ENCODE peak calls at places on chromosomes 4 and X, in five cellular contexts. B is CD4-positive, alpha-beta T cell; T is IMR-90; E is astrocyte of the cerebellum; P is AG09319. L is an unnamed sample.

GRCh38 chrX:43108828-43109227 is 330.9 kb upstream of the PPP1R2C start:
- DNase-seq in B (no peak), T (no peak), E (no peak), P (no peak), L (no peak)

GRCh38 chrX:54042609-54043010 is 1.7 kb downstream of the PHF8 start:
- DNase-seq in B (peak), T (peak), E (peak), P (peak), L (peak)

GRCh38 chrX:111445485-111445884 is 33.5 kb upstream of the DCX start:
- DNase-seq in B (no peak), T (peak), E (peak), P (no peak), L (peak)

GRCh38 chr4:86302242-86302641 is 57.6 kb downstream of the MAPK10 start:
- DNase-seq in B (no peak), T (peak), E (peak), P (no peak), L (no peak)

GRCh38 chr4:26288308-26288982 is 32.4 kb upstream of the RBPJ start:
- DNase-seq in B (no peak), T (peak), E (no peak), P (no peak), L (peak)

GRCh38 chrX:150767475-150768131 is 74.4 kb downstream of the MTMR1 start:
- DNase-seq in B (no peak), T (peak), E (peak), P (peak), L (peak)

GRCh38 chrX:41981481-41982013 is 58.2 kb upstream of the CASK start:
- DNase-seq in B (no peak), T (no peak), E (no peak), P (no peak), L (no peak)

GRCh38 chrX:41236629-41237028 is 97.3 kb upstream of the DDX3X start:
- DNase-seq in B (no peak), T (no peak), E (no peak), P (no peak), L (no peak)

GRCh38 chrX:136666088-136666487 is 18.1 kb downstream of the CD40LG start:
- DNase-seq in B (no peak), T (no peak), E (no peak), P (no peak), L (no peak)

GRCh38 chr4:173793937-173794510 is 264.0 kb upstream of the HAND2 start:
- DNase-seq in B (no peak), T (peak), E (no peak), P (no peak), L (peak)

GRCh38 chrX:141879616-141880015 is 24.1 kb upstream of the MAGEC1 start:
- DNase-seq in B (no peak), T (no peak), E (no peak), P (no peak), L (no peak)

GRCh38 chr4:8318509-8318908 is 49.0 kb downstream of the HTRA3 start:
- DNase-seq in B (no peak), T (no peak), E (no peak), P (no peak), L (no peak)

GRCh38 chr4:84482564-84483563 is 16.2 kb downstream of the NKX6-1 start:
- DNase-seq in B (no peak), T (no peak), E (no peak), P (no peak), L (no peak)

GRCh38 chrX:77415161-77415560 is 32.0 kb upstream of the FGF16 start:
- DNase-seq in B (no peak), T (no peak), E (no peak), P (no peak), L (no peak)

GRCh38 chrX:45771114-45771513 is 570.4 kb upstream of the DIPK2B start:
- DNase-seq in B (no peak), T (peak), E (peak), P (peak), L (peak)

GRCh38 chr4:74344031-74344430 is 20.9 kb upstream of the EREG start:
- DNase-seq in B (no peak), T (no peak), E (no peak), P (no peak), L (no peak)

GRCh38 chrX:76279007-76279406 is 106.1 kb downstream of the PBDC1 start:
- DNase-seq in B (peak), T (peak), E (peak), P (peak), L (peak)

GRCh38 chrX:98068210-98068609 is 1184.5 kb downstream of the RPA4 start:
- DNase-seq in B (no peak), T (no peak), E (no peak), P (no peak), L (peak)

GRCh38 chrX:17005712-17006372 is 59.4 kb downstream of the REPS2 start:
- DNase-seq in B (no peak), T (no peak), E (no peak), P (no peak), L (no peak)

GRCh38 chrX:130770615-130771014 is 132.4 kb downstream of the ENOX2 start:
- DNase-seq in B (no peak), T (peak), E (peak), P (no peak), L (peak)

GRCh38 chr4:102263024-102263787 is 82.1 kb downstream of the SLC39A8 start:
- DNase-seq in B (no peak), T (peak), E (peak), P (peak), L (peak)

GRCh38 chr4:36189511-36190226 is 54.6 kb downstream of the ARAP2 start:
- DNase-seq in B (no peak), T (no peak), E (no peak), P (no peak), L (no peak)

GRCh38 chrX:2928127-2928582 is 984 bp downstream of the ARSD start:
- DNase-seq in B (no peak), T (peak), E (peak), P (peak), L (no peak)

GRCh38 chrX:3177851-3178250 is 136.6 kb downstream of the ARSF start:
- DNase-seq in B (no peak), T (peak), E (no peak), P (no peak), L (peak)

GRCh38 chrX:149937881-149938426 is 337 bp downstream of the EOLA2 start:
- DNase-seq in B (no peak), T (peak), E (no peak), P (no peak), L (no peak)

GRCh38 chrX:72272868-72273267 is 4.2 kb downstream of the RPS4X start:
- DNase-seq in B (no peak), T (peak), E (peak), P (no peak), L (peak)

GRCh38 chr4:40327340-40327739 is 7.8 kb upstream of the CHRNA9 start:
- DNase-seq in B (no peak), T (no peak), E (no peak), P (no peak), L (no peak)

GRCh38 chr4:188008377-188008776 is 12.8 kb downstream of the ZFP42 start:
- DNase-seq in B (no peak), T (peak), E (no peak), P (peak), L (peak)

GRCh38 chrX:148049441-148049840 is 68.3 kb downstream of the FMR1NB start:
- DNase-seq in B (no peak), T (peak), E (peak), P (no peak), L (no peak)

GRCh38 chrX:100409316-100410082 is 574 bp downstream of the PCDH19 start:
- DNase-seq in B (no peak), T (no peak), E (no peak), P (no peak), L (no peak)

GRCh38 chr4:89284828-89285227 is 22.8 kb downstream of the GPRIN3 start:
- DNase-seq in B (no peak), T (no peak), E (no peak), P (no peak), L (no peak)

GRCh38 chr4:61507091-61507490 is 307.0 kb downstream of the ADGRL3 start:
- DNase-seq in B (no peak), T (no peak), E (no peak), P (no peak), L (no peak)

GRCh38 chr4:74006009-74006476 is 7.6 kb upstream of the CXCL5 start:
- DNase-seq in B (no peak), T (peak), E (peak), P (no peak), L (no peak)

GRCh38 chr4:52822583-52823477 is 39.3 kb upstream of the RASL11B start:
- DNase-seq in B (no peak), T (peak), E (peak), P (peak), L (peak)

GRCh38 chrX:63919081-63919480 is 134.1 kb upstream of the ARHGEF9 start:
- DNase-seq in B (no peak), T (no peak), E (no peak), P (no peak), L (no peak)

GRCh38 chr4:72348701-72349100 is 220.3 kb downstream of the ADAMTS3 start:
- DNase-seq in B (no peak), T (no peak), E (no peak), P (no peak), L (no peak)

GRCh38 chrX:95318882-95319281 is 1365.8 kb upstream of the DIAPH2 start:
- DNase-seq in B (no peak), T (no peak), E (no peak), P (no peak), L (no peak)
- TF ChIP-seq CTCF in B (no peak), T (peak), E (no peak), P (peak), L (no peak)

DNA sequence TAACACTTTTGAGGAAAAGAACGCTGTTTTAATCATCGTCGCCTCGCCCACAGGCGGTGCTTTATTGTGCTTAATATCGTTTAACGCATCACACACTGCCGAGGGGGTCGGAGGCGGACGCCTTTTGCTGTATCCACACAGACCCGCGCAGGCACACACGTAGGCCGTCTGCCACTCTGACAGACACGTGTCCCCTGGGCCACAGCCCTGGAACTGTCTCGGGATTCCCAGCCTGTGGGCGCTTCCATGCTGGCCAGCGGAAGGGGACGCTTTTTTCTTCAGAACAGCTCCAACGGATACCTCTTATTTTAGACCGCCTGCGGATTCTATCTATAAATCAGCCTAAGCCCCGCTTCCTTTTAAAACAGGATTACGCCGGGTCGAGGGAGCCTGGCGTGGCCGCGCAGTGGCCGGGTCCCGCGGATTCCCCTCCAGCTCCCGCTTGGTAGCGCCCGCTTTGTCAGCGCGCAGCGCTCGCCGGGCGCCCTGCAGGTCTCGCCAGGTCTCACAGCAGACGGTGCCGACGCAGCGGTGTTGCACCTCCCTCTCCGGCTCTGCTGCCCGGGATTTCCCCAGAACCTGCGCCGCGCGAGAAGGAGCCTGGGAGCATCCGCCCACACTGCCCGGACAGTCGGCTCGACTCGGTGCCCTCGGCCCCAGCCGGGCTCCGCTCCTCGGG is at the start of gene NOCT:
- DNase-seq in B (peak), T (peak), E (peak), P (peak), L (peak)
- TF ChIP-seq CTCF in B (no peak), T (no peak), E (no peak), P (no peak), L (no peak)

GRCh38 chr4:170128219-170128804 is 38.6 kb upstream of the AADAT start:
- DNase-seq in B (no peak), T (no peak), E (no peak), P (no peak), L (no peak)

GRCh38 chr4:170122252-170122651 is 32.5 kb upstream of the AADAT start:
- DNase-seq in B (no peak), T (no peak), E (no peak), P (no peak), L (no peak)

GRCh38 chr4:170124391-170124790 is 34.6 kb upstream of the AADAT start:
- DNase-seq in B (no peak), T (no peak), E (no peak), P (no peak), L (no peak)

DNA sequence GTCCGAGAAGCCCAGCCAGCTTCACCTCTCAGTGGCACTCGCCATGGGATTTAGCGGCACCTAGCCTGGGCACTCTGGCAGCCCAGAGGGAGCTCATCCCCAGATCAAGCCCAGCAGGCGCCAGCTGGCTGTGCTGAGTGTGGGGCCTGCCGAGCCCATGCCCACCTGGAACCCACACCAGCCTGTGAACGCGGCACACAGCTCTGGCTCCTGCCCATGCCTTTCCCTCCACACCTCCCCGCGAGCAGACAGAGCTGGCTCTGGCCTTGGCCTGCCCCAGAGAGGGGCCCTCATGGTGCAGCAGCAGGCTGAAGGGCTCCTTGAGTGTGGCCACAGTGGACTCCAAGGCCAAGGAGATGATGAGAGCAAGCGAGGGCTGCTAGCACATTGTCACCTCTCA is 38.0 kb upstream of the AADAT start:
- DNase-seq in B (no peak), T (no peak), E (no peak), P (no peak), L (no peak)
- TF ChIP-seq CTCF in B (no peak), T (no peak), E (no peak), P (no peak), L (no peak)

GRCh38 chr4:29867412-29867811 is 852.8 kb upstream of the PCDH7 start:
- DNase-seq in B (no peak), T (no peak), E (no peak), P (no peak), L (no peak)
- TF ChIP-seq CTCF in B (no peak), T (no peak), E (no peak), P (no peak), L (no peak)

DNA sequence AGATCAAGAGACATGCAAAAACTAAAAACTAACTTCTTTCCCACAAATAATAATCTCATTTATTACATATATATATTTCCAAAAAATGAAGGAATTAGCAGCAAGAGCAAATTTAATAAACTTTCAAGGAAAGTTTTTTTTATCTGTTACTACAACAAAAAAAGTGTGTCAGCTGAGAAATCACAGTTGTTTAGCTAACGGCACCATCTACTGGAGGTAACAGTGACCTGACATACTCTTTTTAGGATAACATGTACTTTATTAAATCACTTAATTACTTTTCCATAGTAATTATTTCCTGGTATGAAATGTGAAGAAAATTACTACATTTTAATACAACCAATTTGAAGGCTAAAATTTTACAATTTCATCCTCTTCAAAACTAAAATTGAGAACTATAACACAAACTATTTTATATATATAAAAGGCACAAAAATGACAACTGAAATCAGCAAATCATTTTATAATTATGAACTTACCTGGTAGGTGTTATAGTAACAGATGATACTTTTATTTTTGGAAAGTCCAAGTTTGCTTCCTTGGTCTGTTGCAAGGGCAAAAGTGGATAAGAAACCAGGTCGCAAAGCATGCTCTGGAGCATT is 9.1 kb downstream of the LAMTOR3 start:
- DNase-seq in B (no peak), T (peak), E (peak), P (peak), L (peak)
- TF ChIP-seq CTCF in B (peak), T (peak), E (peak), P (peak), L (peak)

DNA sequence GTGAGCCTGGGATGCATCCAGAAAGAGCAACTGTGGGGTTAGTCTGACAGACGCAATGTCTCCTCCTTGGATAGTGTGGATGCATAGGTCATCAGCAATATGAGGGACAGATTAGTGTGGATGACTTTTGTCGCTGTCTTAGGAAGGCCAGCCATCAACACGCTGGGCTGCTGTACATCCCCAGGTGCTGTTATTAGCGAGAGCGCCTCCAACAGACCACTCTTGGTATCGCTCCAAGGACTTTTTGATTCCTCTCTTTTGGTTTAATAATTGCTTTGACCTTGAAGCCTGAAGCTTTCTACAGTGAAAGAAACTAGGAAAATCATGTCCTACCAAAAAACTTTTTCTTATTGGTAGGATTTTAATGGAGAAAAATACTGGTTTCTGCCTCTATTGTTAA is 76.7 kb downstream of the TMEM131L start:
- DNase-seq in B (no peak), T (no peak), E (no peak), P (no peak), L (no peak)
- TF ChIP-seq CTCF in B (no peak), T (no peak), E (peak), P (no peak), L (peak)

DNA sequence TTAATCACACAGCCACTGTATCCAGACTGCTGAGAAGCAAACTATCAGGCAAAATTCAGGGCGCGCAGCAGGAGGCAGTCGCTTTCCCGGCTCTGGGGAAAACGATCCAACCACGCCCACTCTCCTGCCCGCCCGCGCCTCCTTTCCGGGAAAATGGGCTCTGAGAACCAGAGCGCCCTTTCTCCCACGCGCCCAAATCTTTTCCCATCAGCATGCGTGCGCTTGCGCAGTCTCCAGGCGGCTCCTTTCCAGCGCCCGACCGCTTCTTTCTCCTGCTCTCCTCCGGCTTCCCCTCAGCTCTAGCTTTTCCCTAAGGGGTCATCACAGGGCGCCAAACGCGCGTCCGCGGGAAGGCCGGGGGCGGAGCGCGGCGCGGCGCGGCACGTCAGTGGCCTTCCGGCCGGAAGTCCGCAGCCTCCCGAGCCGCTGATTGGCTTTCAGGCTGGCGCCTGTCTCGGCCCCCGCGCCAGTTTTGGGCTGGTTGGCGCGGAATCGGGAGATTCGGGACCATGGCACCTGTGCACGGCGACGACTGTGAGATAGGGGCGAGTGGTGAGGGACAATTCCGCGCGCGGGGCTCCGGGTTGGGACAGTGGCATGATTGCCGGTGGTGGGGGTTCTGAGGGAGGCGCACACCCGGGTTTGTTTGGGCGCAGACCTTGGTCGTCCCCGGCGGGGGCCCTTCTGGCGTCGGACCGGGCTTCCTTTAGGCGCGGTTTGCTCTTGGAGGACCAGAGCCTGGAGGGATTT is at the start of gene POLA1:
- DNase-seq in B (peak), T (peak), E (peak), P (peak), L (peak)
- TF ChIP-seq CTCF in B (no peak), T (peak), E (no peak), P (peak), L (peak)

DNA sequence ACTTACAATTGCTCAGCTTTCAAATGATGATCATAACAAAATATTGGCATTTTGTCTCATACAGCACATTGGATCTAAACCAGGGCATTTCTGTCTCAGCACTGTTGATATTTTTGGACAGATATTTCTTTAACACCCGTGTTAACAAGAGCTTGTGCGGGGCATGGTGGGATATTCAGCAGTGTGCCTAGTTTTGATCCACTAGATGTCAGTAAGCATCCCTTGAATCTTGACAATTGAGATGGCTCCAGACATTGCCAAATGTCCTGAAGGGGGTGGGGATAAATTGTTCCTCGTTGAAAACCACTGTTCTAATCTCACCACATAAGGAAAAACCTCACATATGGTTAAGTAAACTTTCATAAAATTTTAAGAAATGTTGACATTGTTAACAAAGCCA is 806.3 kb downstream of the STIM2 start:
- DNase-seq in B (no peak), T (no peak), E (no peak), P (no peak), L (no peak)
- TF ChIP-seq CTCF in B (no peak), T (no peak), E (no peak), P (no peak), L (peak)

L was measured in HFFc6.